ENCODE peak calls at places on chromosome 1, in seven cellular contexts. One of them, this sample, is unnamed. For H3K9me3, the result is how much of the 10 kb centered on the place peaks cover.

GRCh38 chr1:216559359-216559758 is 136.1 kb upstream of the USH2A start:
- DNase-seq in transverse colon: no peak
- DNase-seq in ovary: no peak
- DNase-seq in esophagus squamous epithelium: no peak
- DNase-seq in IMR-90: no peak
- DNase-seq in uterus: no peak
- DNase-seq in stomach: no peak
- DNase-seq in this sample: no peak

GRCh38 chr1:19670787-19671186 is 6.1 kb downstream of the HTR6 start:
- DNase-seq in uterus: no peak
- DNase-seq in ovary: no peak
- DNase-seq in IMR-90: no peak
- DNase-seq in esophagus squamous epithelium: no peak
- DNase-seq in stomach: no peak
- DNase-seq in transverse colon: no peak
- DNase-seq in this sample: no peak

GRCh38 chr1:107459204-107459904 is 318.5 kb downstream of the NTNG1 start:
- DNase-seq in IMR-90: no peak
- DNase-seq in esophagus squamous epithelium: no peak
- DNase-seq in ovary: no peak
- DNase-seq in stomach: no peak
- DNase-seq in transverse colon: no peak
- DNase-seq in uterus: no peak
- DNase-seq in this sample: no peak

GRCh38 chr1:84164567-84165021 is 20.5 kb downstream of the PRKACB start:
- DNase-seq in uterus: no peak
- DNase-seq in transverse colon: no peak
- DNase-seq in esophagus squamous epithelium: no peak
- DNase-seq in IMR-90: no peak
- DNase-seq in stomach: no peak
- DNase-seq in ovary: no peak
- DNase-seq in this sample: no peak

GRCh38 chr1:198639581-198640235 is 868 bp downstream of the PTPRC start:
- DNase-seq in esophagus squamous epithelium: no peak
- DNase-seq in ovary: no peak
- DNase-seq in uterus: no peak
- DNase-seq in transverse colon: no peak
- DNase-seq in stomach: no peak
- DNase-seq in IMR-90: no peak
- DNase-seq in this sample: no peak

GRCh38 chr1:211635602-211636205 is 39.7 kb downstream of the NEK2 start:
- DNase-seq in stomach: no peak
- DNase-seq in uterus: no peak
- DNase-seq in transverse colon: no peak
- DNase-seq in IMR-90: peak
- DNase-seq in esophagus squamous epithelium: no peak
- DNase-seq in ovary: no peak
- DNase-seq in this sample: no peak

GRCh38 chr1:30256911-30257310 is 466.5 kb downstream of the MATN1 start:
- DNase-seq in esophagus squamous epithelium: no peak
- DNase-seq in stomach: no peak
- DNase-seq in IMR-90: no peak
- DNase-seq in transverse colon: no peak
- DNase-seq in ovary: no peak
- DNase-seq in uterus: no peak
- DNase-seq in this sample: no peak

GRCh38 chr1:92486251-92487077 is at the start of gene GFI1:
- DNase-seq in IMR-90: no peak
- DNase-seq in uterus: no peak
- DNase-seq in stomach: peak
- DNase-seq in ovary: no peak
- DNase-seq in transverse colon: peak
- DNase-seq in esophagus squamous epithelium: no peak
- DNase-seq in this sample: peak

GRCh38 chr1:151988405-151988851 is 5.2 kb downstream of the S100A10 start:
- DNase-seq in esophagus squamous epithelium: no peak
- DNase-seq in transverse colon: no peak
- DNase-seq in IMR-90: peak
- DNase-seq in uterus: no peak
- DNase-seq in stomach: no peak
- DNase-seq in ovary: no peak
- DNase-seq in this sample: no peak

GRCh38 chr1:97308131-97308530 is 586.5 kb downstream of the PTBP2 start:
- DNase-seq in transverse colon: no peak
- DNase-seq in esophagus squamous epithelium: no peak
- DNase-seq in ovary: no peak
- DNase-seq in uterus: no peak
- DNase-seq in stomach: no peak
- DNase-seq in IMR-90: peak
- DNase-seq in this sample: no peak

GRCh38 chr1:155241069-155241679 is 14.1 kb downstream of the ENTREP3 start:
- DNase-seq in transverse colon: peak
- DNase-seq in stomach: peak
- DNase-seq in uterus: peak
- DNase-seq in esophagus squamous epithelium: no peak
- DNase-seq in ovary: no peak
- DNase-seq in IMR-90: peak
- DNase-seq in this sample: peak

GRCh38 chr1:12480748-12481362 is 137.2 kb downstream of the DHRS3 start:
- DNase-seq in esophagus squamous epithelium: no peak
- DNase-seq in ovary: no peak
- DNase-seq in uterus: no peak
- DNase-seq in transverse colon: peak
- DNase-seq in IMR-90: peak
- DNase-seq in stomach: no peak
- DNase-seq in this sample: peak

GRCh38 chr1:68675336-68675735 is 178.5 kb upstream of the DEPDC1 start:
- DNase-seq in IMR-90: no peak
- DNase-seq in uterus: no peak
- DNase-seq in transverse colon: no peak
- DNase-seq in stomach: no peak
- DNase-seq in ovary: no peak
- DNase-seq in esophagus squamous epithelium: no peak
- DNase-seq in this sample: no peak
- H3K9me3 ChIP-seq in IMR-90: under half
- H3K9me3 ChIP-seq in uterus: under half
- H3K9me3 ChIP-seq in transverse colon: under half
- H3K9me3 ChIP-seq in stomach: under half
- H3K9me3 ChIP-seq in ovary: under half
- H3K9me3 ChIP-seq in esophagus squamous epithelium: under half
- H3K9me3 ChIP-seq in this sample: under half

GRCh38 chr1:247444571-247444970 is 13.3 kb downstream of the OR2B11 start:
- DNase-seq in IMR-90: no peak
- DNase-seq in ovary: no peak
- DNase-seq in stomach: no peak
- DNase-seq in esophagus squamous epithelium: no peak
- DNase-seq in uterus: no peak
- DNase-seq in transverse colon: no peak
- DNase-seq in this sample: no peak

GRCh38 chr1:247447162-247447909 is 10.6 kb downstream of the OR2B11 start:
- DNase-seq in transverse colon: no peak
- DNase-seq in stomach: no peak
- DNase-seq in uterus: no peak
- DNase-seq in IMR-90: no peak
- DNase-seq in ovary: no peak
- DNase-seq in esophagus squamous epithelium: no peak
- DNase-seq in this sample: no peak

GRCh38 chr1:247445775-247446364 is 12.0 kb downstream of the OR2B11 start:
- DNase-seq in ovary: no peak
- DNase-seq in esophagus squamous epithelium: no peak
- DNase-seq in stomach: no peak
- DNase-seq in uterus: no peak
- DNase-seq in transverse colon: no peak
- DNase-seq in IMR-90: no peak
- DNase-seq in this sample: no peak

GRCh38 chr1:247451388-247452010 is 6.4 kb downstream of the OR2B11 start:
- DNase-seq in stomach: no peak
- DNase-seq in transverse colon: no peak
- DNase-seq in ovary: no peak
- DNase-seq in uterus: no peak
- DNase-seq in esophagus squamous epithelium: no peak
- DNase-seq in IMR-90: no peak
- DNase-seq in this sample: no peak

DNA sequence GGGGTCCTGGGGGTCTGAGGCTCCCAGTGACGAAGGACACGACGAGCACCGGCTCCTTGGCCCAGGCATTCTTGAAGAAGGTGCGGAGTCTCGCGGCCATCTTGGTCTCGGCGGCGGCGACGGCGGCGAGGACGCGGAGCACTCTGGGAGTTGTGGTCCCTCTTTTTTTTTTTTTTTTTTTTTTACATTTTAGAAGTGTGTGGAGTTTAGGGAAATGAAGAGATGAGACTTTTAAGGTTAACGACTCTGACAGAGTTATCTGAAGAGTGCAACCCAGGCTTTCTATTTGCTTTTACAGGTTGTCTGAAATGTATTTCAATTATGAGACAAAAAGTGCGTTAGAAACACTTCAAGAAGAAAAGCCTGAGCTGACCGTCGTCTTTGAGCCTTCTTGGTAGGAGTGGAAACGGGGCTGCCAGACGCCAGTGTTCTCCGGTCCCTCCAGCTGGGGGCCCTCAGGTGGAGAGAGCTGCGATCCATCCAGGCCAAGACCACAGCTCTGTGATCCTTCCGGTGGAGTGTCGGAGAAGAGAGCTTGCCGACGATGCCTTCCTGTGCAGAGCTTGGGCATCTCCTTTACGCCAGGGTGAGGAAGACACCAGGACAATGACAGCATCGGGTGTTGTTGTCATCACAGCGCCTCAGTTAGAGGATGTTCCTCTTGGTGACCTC is 9.7 kb downstream of the OR2B11 start:
- DNase-seq in IMR-90: peak
- DNase-seq in stomach: peak
- DNase-seq in esophagus squamous epithelium: no peak
- DNase-seq in ovary: peak
- DNase-seq in uterus: peak
- DNase-seq in transverse colon: peak
- DNase-seq in this sample: peak
- H3K4me3 ChIP-seq in IMR-90: peak
- H3K4me3 ChIP-seq in stomach: peak
- H3K4me3 ChIP-seq in esophagus squamous epithelium: peak
- H3K4me3 ChIP-seq in ovary: peak
- H3K4me3 ChIP-seq in uterus: peak
- H3K4me3 ChIP-seq in transverse colon: peak
- H3K4me3 ChIP-seq in this sample: no peak

GRCh38 chr1:44780583-44781121 is 5.3 kb downstream of the RPS8 start:
- DNase-seq in IMR-90: no peak
- DNase-seq in esophagus squamous epithelium: no peak
- DNase-seq in uterus: no peak
- DNase-seq in stomach: no peak
- DNase-seq in transverse colon: no peak
- DNase-seq in ovary: no peak
- DNase-seq in this sample: no peak
- TF ChIP-seq POLR2A in IMR-90: no peak
- TF ChIP-seq POLR2A in esophagus squamous epithelium: no peak
- TF ChIP-seq POLR2A in uterus: no peak
- TF ChIP-seq POLR2A in stomach: no peak
- TF ChIP-seq POLR2A in transverse colon: no peak
- TF ChIP-seq POLR2A in ovary: no peak
- TF ChIP-seq POLR2A in this sample: no peak

GRCh38 chr1:247156787-247157232 is 15.0 kb downstream of the ZNF124 start:
- DNase-seq in ovary: no peak
- DNase-seq in IMR-90: no peak
- DNase-seq in uterus: no peak
- DNase-seq in stomach: no peak
- DNase-seq in esophagus squamous epithelium: no peak
- DNase-seq in transverse colon: no peak
- DNase-seq in this sample: no peak
- H3K9me3 ChIP-seq in ovary: under half
- H3K9me3 ChIP-seq in IMR-90: under half
- H3K9me3 ChIP-seq in uterus: under half
- H3K9me3 ChIP-seq in stomach: half or more
- H3K9me3 ChIP-seq in esophagus squamous epithelium: half or more
- H3K9me3 ChIP-seq in transverse colon: half or more
- H3K9me3 ChIP-seq in this sample: under half